ENCODE peak calls at places on chromosomes 2 and 18, in seven cellular contexts. B, Z, C, X, S, H and F are unnamed samples.

GRCh38 chr2:232480201-232481190 is 7.1 kb downstream of the ECEL1 start:
- DNase-seq in B (no peak), Z (no peak), C (peak; percentile 62), X (no peak), S (no peak), H (no peak), F (no peak)

GRCh38 chr18:13530879-13531387 is 195.4 kb downstream of the FAM210A start:
- DNase-seq in B (peak; percentile 51), Z (peak; percentile 43), C (peak; percentile 88), X (no peak), S (peak; percentile 50), H (no peak), F (peak; percentile 64)

GRCh38 chr2:108128226-108128786 is 111.5 kb upstream of the SULT1C3 start:
- DNase-seq in B (no peak), Z (no peak), C (no peak), X (no peak), S (no peak), H (no peak), F (no peak)

GRCh38 chr2:220949476-220949875 is 622.6 kb downstream of the EPHA4 start:
- DNase-seq in B (no peak), Z (no peak), C (no peak), X (no peak), S (peak; percentile 13), H (no peak), F (no peak)

GRCh38 chr2:235746257-235746934 is 252.6 kb downstream of the AGAP1 start:
- DNase-seq in B (peak; percentile 72), Z (peak; percentile 89), C (peak; percentile 88), X (peak; percentile 81), S (peak; percentile 94), H (peak; percentile 20), F (no peak)

GRCh38 chr18:11927497-11927896 is 19.4 kb upstream of the MPPE1 start:
- DNase-seq in B (no peak), Z (no peak), C (no peak), X (no peak), S (no peak), H (no peak), F (no peak)

GRCh38 chr2:59892398-59892797 is 661.1 kb downstream of the BCL11A start:
- DNase-seq in B (no peak), Z (no peak), C (no peak), X (no peak), S (peak; percentile 14), H (no peak), F (no peak)

GRCh38 chr2:218026676-218027425 is 24.1 kb upstream of the TNS1 start:
- DNase-seq in B (peak; percentile 95), Z (peak; percentile 8), C (peak; percentile 67), X (no peak), S (no peak), H (no peak), F (peak; percentile 91)

GRCh38 chr2:162343824-162344616 is at the start of gene GCA:
- DNase-seq in B (peak; percentile 97), Z (peak; percentile 93), C (peak; percentile 98), X (peak; percentile 97), S (peak; percentile 98), H (peak; percentile 87), F (no peak)

GRCh38 chr2:118003396-118003824 is 10.5 kb downstream of the CCDC93 start:
- DNase-seq in B (peak; percentile 51), Z (peak; percentile 69), C (peak; percentile 68), X (peak; percentile 82), S (peak; percentile 87), H (peak; percentile 49), F (no peak)

GRCh38 chr2:54672587-54673456 is 50.6 kb upstream of the EML6 start:
- DNase-seq in B (no peak), Z (no peak), C (no peak), X (no peak), S (no peak), H (peak; percentile 32), F (peak; percentile 75)

GRCh38 chr2:232336956-232337700 is 41.4 kb upstream of the ALPP start:
- DNase-seq in B (peak; percentile 22), Z (no peak), C (peak; percentile 37), X (no peak), S (no peak), H (no peak), F (no peak)

GRCh38 chr2:226903179-226903578 is 67.3 kb downstream of the RHBDD1 start:
- DNase-seq in B (no peak), Z (no peak), C (no peak), X (no peak), S (no peak), H (no peak), F (no peak)

GRCh38 chr2:74216642-74217041 is 18.2 kb downstream of the MTHFD2 start:
- DNase-seq in B (no peak), Z (no peak), C (no peak), X (no peak), S (no peak), H (no peak), F (no peak)

GRCh38 chr2:230684222-230685164 is 28.1 kb upstream of the CAB39 start:
- DNase-seq in B (peak; percentile 41), Z (no peak), C (no peak), X (peak; percentile 68), S (no peak), H (no peak), F (no peak)

GRCh38 chr2:173955004-173955403 is 10.2 kb downstream of the SP3 start:
- DNase-seq in B (no peak), Z (no peak), C (no peak), X (peak; percentile 42), S (no peak), H (peak; percentile 59), F (no peak)

GRCh38 chr2:236242057-236242495 is 22.1 kb downstream of the ASB18 start:
- DNase-seq in B (no peak), Z (no peak), C (no peak), X (no peak), S (no peak), H (no peak), F (peak; percentile 92)

GRCh38 chr2:152647417-152648010 is 69.7 kb downstream of the PRPF40A start:
- DNase-seq in B (peak; percentile 81), Z (no peak), C (peak; percentile 87), X (no peak), S (peak; percentile 24), H (no peak), F (no peak)

GRCh38 chr2:205755923-205756322 is 73.6 kb downstream of the NRP2 start:
- DNase-seq in B (no peak), Z (no peak), C (no peak), X (no peak), S (no peak), H (no peak), F (no peak)

GRCh38 chr18:30929718-30930117 is 112.8 kb downstream of the DSC3 start:
- DNase-seq in B (no peak), Z (no peak), C (no peak), X (no peak), S (no peak), H (no peak), F (no peak)

GRCh38 chr2:196123679-196124373 is 47.6 kb downstream of the STK17B start:
- DNase-seq in B (no peak), Z (no peak), C (no peak), X (no peak), S (no peak), H (no peak), F (no peak)

GRCh38 chr2:25256486-25256875 is 85.2 kb downstream of the DNMT3A start:
- DNase-seq in B (no peak), Z (no peak), C (no peak), X (no peak), S (no peak), H (no peak), F (no peak)

GRCh38 chr2:24083567-24084385 is 858 bp downstream of the TP53I3 start:
- DNase-seq in B (peak; percentile 85), Z (peak; percentile 89), C (no peak), X (peak; percentile 98), S (peak; percentile 93), H (peak; percentile 52), F (peak; percentile 93)
- TF ChIP-seq POLR2AphosphoS5 in B (peak; percentile 53), Z (no peak), C (no peak), X (peak; percentile 65), S (peak; percentile 61), H (no peak), F (no peak)

GRCh38 chr2:95392320-95392719 is 10.2 kb upstream of the FAHD2A start:
- DNase-seq in B (no peak), Z (no peak), C (peak; percentile 22), X (no peak), S (no peak), H (no peak), F (no peak)
- H3K4me3 ChIP-seq in B (no peak overlapping the region), Z (no peak overlapping the region), C (no peak overlapping the region), X (peak overlapping the region; percentile 8), S (no peak overlapping the region), H (no peak overlapping the region), F (no peak overlapping the region)

DNA sequence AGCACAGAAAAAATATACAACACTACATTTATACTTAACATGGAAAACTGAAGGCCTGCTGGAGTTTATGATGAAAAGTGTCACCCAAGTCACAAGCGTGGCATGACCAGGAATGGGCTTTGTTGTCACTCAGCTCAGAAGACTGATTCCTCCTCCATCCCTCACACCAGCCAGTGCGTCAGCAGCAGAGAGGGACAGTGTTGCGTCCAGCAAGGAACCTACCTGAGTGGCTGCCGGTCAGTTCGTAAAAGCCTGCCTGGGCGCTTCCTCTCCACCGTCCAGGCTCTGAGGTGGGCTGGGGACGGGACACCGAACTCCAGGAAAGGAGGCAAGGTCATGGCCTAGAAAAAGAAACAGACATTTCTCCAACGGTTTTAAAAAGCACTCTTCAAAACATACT is 77.4 kb downstream of the USP40 start:
- DNase-seq in B (no peak), Z (no peak), C (no peak), X (no peak), S (no peak), H (no peak), F (no peak)
- H3K27ac ChIP-seq in B (no peak overlapping the region), Z (peak overlapping the region; percentile 99), C (peak overlapping the region; percentile 4), X (no peak overlapping the region), S (no peak overlapping the region), H (no peak overlapping the region), F (no peak overlapping the region)

DNA sequence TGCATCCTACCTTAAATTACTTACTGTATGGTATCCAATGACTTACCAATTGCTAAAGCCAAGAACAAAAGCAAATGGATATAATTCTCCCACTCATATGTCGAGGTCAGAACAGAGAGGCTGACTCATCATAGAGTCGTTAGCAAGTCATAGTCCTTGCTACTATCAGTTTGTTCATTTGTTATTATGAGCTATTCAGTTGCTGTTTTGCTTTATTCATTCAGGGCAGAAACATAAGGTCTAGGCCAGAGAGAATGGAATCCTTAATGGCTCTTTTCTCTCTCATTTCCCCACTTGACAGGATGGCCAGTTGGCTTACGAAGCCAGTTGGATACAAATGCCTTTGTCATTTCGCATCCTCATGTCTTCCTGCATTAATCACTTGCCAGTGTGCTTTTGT is 62.3 kb upstream of the ACVR2A start:
- DNase-seq in B (no peak), Z (no peak), C (no peak), X (no peak), S (peak; percentile 6), H (no peak), F (no peak)
- TF ChIP-seq POLR2AphosphoS5 in B (no peak), Z (no peak), C (no peak), X (no peak), S (no peak), H (no peak), F (no peak)

GRCh38 chr2:6794484-6794883 is 71.2 kb downstream of the CMPK2 start:
- DNase-seq in B (no peak), Z (no peak), C (no peak), X (no peak), S (no peak), H (no peak), F (no peak)
- H3K4me3 ChIP-seq in B (no peak overlapping the region), Z (no peak overlapping the region), C (no peak overlapping the region), X (no peak overlapping the region), S (no peak overlapping the region), H (no peak overlapping the region), F (no peak overlapping the region)